ENCODE peak calls at places on chromosomes 12 and 14, in four cellular contexts. B is fibroblast of lung, I is GM23248, A is MM.1S. Z is an unnamed sample.
A peak's percentile ranks its signal among the peaks of the same experiment; 100 is the strongest.

GRCh38 chr12:66661357-66661756 is 17.5 kb downstream of the GRIP1 start:
- DNase-seq in B (no peak), I (no peak), A (no peak), Z (no peak)

GRCh38 chr14:56474419-56475022 is 105.1 kb upstream of the TMEM260 start:
- DNase-seq in B (peak; percentile 59), A (peak; percentile 36), I (peak; percentile 59), Z (no peak)

GRCh38 chr12:52190860-52191729 is 719 bp downstream of the KRT80 start:
- DNase-seq in B (no peak), A (no peak), I (peak; percentile 47), Z (peak; percentile 86)

GRCh38 chr14:93049867-93050331 is 65.8 kb downstream of the ITPK1 start:
- DNase-seq in A (no peak), I (no peak), B (peak; percentile 65), Z (peak; percentile 68)

GRCh38 chr14:71582705-71583104 is 349.5 kb upstream of the RGS6 start:
- DNase-seq in B (peak; percentile 54), I (peak; percentile 82), A (no peak), Z (no peak)

GRCh38 chr14:92254786-92255185 is 68.2 kb upstream of the SLC24A4 start:
- DNase-seq in A (no peak), I (peak; percentile 73), B (peak; percentile 41), Z (peak; percentile 32)

GRCh38 chr14:81516941-81517797 is 16.5 kb downstream of the SEL1L start:
- DNase-seq in I (peak; percentile 63), B (peak; percentile 67), A (no peak), Z (peak; percentile 34)

GRCh38 chr12:70247653-70248199 is 4.5 kb downstream of the CNOT2 start:
- DNase-seq in A (no peak), I (peak; percentile 18), B (no peak), Z (no peak)

GRCh38 chr14:66359500-66359899 is 126.7 kb upstream of the CCDC196 start:
- DNase-seq in I (peak; percentile 54), B (peak; percentile 75), A (peak; percentile 44), Z (no peak)

DNA sequence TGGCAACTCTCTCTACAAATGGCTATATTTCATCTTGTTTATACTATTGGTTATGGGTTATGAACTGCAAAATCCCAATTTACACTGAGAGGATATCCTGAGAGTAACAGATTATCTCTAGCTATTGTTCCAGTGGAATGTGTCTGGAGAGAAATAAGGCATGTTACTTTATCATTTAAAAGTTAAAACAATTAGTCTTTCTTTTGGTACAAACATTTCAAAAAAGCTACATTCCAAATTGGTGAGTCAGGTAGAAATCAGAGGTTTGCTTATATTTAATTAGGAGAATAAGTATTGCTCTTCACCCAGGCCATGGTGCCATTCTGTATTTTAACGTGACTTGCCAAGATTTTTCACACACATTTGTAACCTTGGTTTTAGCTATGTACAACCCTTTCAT is 411.6 kb downstream of the CCER1 start:
- DNase-seq in B (peak; percentile 76), A (no peak), I (peak; percentile 6), Z (no peak)
- H2AFZ ChIP-seq in B (no peak overlapping the region), A (no peak overlapping the region), I (no peak overlapping the region), Z (no peak overlapping the region)

DNA sequence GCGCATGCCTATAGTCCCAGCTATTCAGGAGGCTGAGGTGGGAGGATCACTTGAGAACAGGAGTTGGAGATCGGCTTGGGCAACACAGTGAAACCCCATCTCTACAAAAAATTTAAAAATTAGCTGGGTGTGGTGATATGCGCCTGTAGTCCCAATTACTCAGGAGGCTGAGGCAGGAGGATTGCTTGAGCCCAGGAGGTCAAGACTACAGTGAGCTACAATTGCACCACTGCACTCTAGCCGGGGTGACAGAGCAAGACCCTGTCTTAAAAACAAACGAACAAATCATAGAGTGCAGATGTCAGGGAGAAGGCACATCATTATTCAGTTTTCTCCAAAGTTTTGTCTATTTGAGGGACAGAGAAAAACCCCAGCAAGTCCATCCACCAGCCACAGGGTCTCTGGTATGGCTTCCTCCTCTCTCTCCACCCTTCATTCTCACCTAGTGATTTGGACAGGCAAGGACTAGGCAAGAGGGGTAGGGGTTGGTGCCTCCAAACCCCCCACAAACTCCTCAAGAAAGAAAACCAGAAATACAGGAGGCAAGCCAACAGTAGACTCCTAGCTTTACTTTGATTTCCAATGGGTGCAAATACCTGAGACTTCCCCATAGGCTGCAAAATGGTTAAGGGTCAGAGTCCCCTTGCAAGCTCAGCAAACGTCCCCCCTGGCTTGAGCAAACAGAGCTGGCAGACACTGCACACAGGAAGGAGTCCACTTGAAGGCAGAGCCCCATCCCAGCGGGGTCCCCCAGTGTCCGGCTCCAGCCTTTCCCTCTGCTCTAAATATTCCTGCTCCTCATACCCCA is 26.5 kb upstream of the RPLP0 start:
- DNase-seq in A (no peak), B (no peak), I (no peak), Z (peak; percentile 68)
- H3K4me3 ChIP-seq in A (no peak overlapping the region), B (no peak overlapping the region), I (no peak overlapping the region), Z (no peak overlapping the region)

GRCh38 chr14:59299731-59300130 is 111.3 kb downstream of the DAAM1 start:
- DNase-seq in B (no peak), I (no peak), A (no peak), Z (no peak)
- H2AFZ ChIP-seq in B (no peak overlapping the region), I (no peak overlapping the region), A (no peak overlapping the region), Z (no peak overlapping the region)

GRCh38 chr14:69690042-69690441 is 76.9 kb upstream of the SRSF5 start:
- DNase-seq in B (no peak), A (no peak), I (no peak), Z (no peak)

GRCh38 chr14:69694730-69695663 is 71.9 kb upstream of the SRSF5 start:
- DNase-seq in I (peak; percentile 72), B (no peak), A (no peak), Z (no peak)

GRCh38 chr14:69693823-69694729 is 72.9 kb upstream of the SRSF5 start:
- DNase-seq in A (peak; percentile 42), B (peak; percentile 15), I (peak; percentile 47), Z (no peak)

GRCh38 chr14:69693145-69693544 is 73.8 kb upstream of the SRSF5 start:
- DNase-seq in B (peak; percentile 66), I (no peak), A (peak; percentile 12), Z (no peak)

DNA sequence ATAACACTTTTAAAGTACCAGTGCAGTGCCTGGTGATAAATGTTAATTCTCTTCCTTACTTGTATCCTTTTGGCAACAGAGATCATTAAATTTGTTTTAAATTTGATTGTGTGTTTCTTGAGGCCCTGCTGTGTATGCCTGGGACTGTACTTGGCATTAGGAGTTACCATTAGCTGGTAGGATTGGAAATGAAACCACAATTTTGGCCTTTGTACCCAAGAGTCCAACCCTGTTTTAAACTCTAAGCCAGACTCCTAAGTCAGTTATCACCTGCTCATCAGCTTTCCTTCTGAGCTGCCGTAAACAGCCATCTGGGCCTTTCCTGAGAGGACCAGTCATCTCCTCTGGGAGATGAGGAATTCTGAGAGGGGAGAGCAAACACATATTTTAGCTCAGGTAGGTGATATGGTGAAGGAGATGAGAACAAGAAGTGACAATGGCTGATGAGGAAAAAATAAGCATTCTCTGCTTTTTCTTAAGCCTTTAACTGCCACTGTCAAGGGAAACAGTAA is 74.3 kb upstream of the SRSF5 start:
- DNase-seq in B (no peak), A (no peak), I (no peak), Z (no peak)
- H3K4me3 ChIP-seq in B (no peak overlapping the region), A (no peak overlapping the region), I (no peak overlapping the region), Z (no peak overlapping the region)

GRCh38 chr12:108338915-108339657 is at the start of gene CMKLR1:
- DNase-seq in A (no peak), B (no peak), I (peak; percentile 54), Z (peak; percentile 83)
- H2AFZ ChIP-seq in A (no peak within 1 kb of the TSS), B (no peak within 1 kb of the TSS), I (peak within 1 kb of the TSS; percentile 82), Z (peak within 1 kb of the TSS; percentile 67)

DNA sequence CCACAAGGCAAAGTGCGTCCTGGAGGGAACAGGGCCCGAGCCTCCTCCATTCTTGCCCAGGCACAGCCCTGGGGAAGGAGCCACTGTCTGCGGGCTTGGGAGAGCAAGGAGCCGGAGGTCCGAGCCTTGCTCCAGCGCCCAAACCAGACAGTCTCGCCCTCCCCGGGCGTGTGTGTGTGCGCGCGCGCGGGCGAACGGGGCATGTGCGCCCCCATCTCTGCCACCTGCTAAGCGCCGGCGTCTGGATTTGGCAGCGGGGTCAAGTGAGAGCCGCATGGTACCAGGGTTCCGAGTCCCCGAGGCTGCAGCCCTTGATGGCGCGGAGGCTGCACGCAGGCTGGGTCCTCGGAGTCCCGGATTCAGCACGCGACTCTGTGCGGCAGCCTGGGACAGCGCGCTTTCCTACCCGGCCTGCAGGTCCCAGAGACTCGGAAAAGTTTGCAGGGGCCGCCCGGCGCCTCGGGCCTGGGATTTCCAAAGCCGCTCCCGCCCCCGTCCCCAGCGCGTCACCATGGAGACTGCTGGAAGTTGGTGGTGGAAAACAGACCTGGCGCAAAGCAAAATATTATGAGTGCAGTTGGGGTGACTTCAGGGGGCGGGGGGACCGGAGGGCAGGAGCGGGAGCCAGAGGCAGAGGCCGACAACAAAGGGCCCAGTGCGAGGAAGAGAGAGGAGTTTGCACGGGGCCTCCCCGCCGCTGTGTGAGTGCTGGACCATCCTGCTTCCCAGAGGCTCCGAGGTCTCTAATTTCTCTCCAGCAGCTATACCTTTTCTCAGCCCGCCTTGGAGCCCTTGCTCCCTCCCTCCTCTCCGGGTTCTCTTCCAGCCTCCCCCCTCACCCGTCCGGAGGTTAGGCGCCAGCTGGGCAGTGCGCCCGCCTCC is 4.2 kb downstream of the RFX4 start:
- DNase-seq in B (no peak), A (no peak), I (no peak), Z (peak; percentile 37)
- H3K4me3 ChIP-seq in B (no peak overlapping the region), A (no peak overlapping the region), I (no peak overlapping the region), Z (no peak overlapping the region)

GRCh38 chr12:82468563-82468962 is 110.2 kb downstream of the METTL25 start:
- DNase-seq in A (peak; percentile 58), B (no peak), I (no peak), Z (no peak)
- H2AFZ ChIP-seq in A (peak overlapping the region; percentile 29), B (no peak overlapping the region), I (no peak overlapping the region), Z (no peak overlapping the region)